ENCODE peak calls at places on chromosomes 16 and 17, in five cellular contexts. E is stimulated activated CD8-positive, alpha-beta memory T cell treated with anti-CD3 and anti-CD28 coated beads, Interleukin-12 subunit alpha, Interleukin-12 subunit beta, amount 100 ng/mL, for 1 hour; P is colonic mucosa; C is cerebellar cortex; V is hepatocyte. J is an unnamed sample.

GRCh38 chr16:83137894-83138293 is 511.1 kb downstream of the CDH13 start:
- DNase-seq in E (no peak), C (no peak), V (no peak), P (no peak), J (no peak)

GRCh38 chr17:79991140-79991923 is 44.3 kb downstream of the TBC1D16 start:
- DNase-seq in E (peak), C (peak), V (peak), P (peak), J (peak)

GRCh38 chr16:87431926-87432325 is 39.8 kb downstream of the MAP1LC3B start:
- DNase-seq in E (no peak), C (no peak), V (peak), P (no peak), J (no peak)

GRCh38 chr16:24918641-24919040 is 72.9 kb downstream of the SLC5A11 start:
- DNase-seq in C (no peak), P (no peak), V (no peak), E (no peak), J (no peak)

GRCh38 chr16:27315333-27316037 is 1.7 kb downstream of the IL4R start:
- DNase-seq in C (no peak), P (peak), E (no peak), V (peak), J (peak)

GRCh38 chr17:78232774-78233173 is 1.3 kb downstream of the TMEM235 start:
- DNase-seq in C (no peak), E (no peak), P (no peak), V (no peak), J (no peak)

GRCh38 chr16:66386629-66387622 is 20.4 kb downstream of the CDH5 start:
- DNase-seq in P (no peak), C (no peak), E (no peak), V (no peak), J (peak)

GRCh38 chr17:8300629-8301242 is 5.5 kb upstream of the SLC25A35 start:
- DNase-seq in C (peak), V (peak), E (peak), P (peak), J (peak)

GRCh38 chr17:74157366-74157765 is 46.1 kb upstream of the RPL38 start:
- DNase-seq in E (no peak), P (no peak), C (no peak), V (no peak), J (no peak)

GRCh38 chr17:73787721-73788051 is 143.4 kb upstream of the SDK2 start:
- DNase-seq in C (no peak), V (no peak), P (no peak), E (no peak), J (no peak)

GRCh38 chr17:31401456-31402254 is 10.2 kb downstream of the RAB11FIP4 start:
- DNase-seq in P (no peak), V (no peak), E (no peak), C (peak), J (no peak)

GRCh38 chr17:80737106-80738019 is 192.7 kb downstream of the RPTOR start:
- DNase-seq in E (no peak), V (no peak), P (no peak), C (no peak), J (no peak)

GRCh38 chr16:2981177-2981898 is 1.1 kb upstream of the PKMYT1 start:
- DNase-seq in C (no peak), V (no peak), P (peak), E (no peak), J (peak)

GRCh38 chr16:50458694-50459271 is 89.4 kb upstream of the NKD1 start:
- DNase-seq in E (no peak), P (no peak), C (no peak), V (no peak), J (no peak)

GRCh38 chr17:4785311-4786110 is 653 bp downstream of the VMO1 start:
- DNase-seq in C (no peak), V (no peak), E (no peak), P (no peak), J (no peak)

GRCh38 chr17:27247071-27247957 is 46.6 kb upstream of the WSB1 start:
- DNase-seq in E (no peak), C (peak), V (peak), P (peak), J (peak)

GRCh38 chr16:53745126-53745525 is 41.2 kb downstream of the FTO start:
- DNase-seq in C (no peak), V (no peak), E (no peak), P (no peak), J (no peak)

GRCh38 chr17:16286947-16287562 is 66.2 kb downstream of the CENPV start:
- DNase-seq in E (no peak), C (no peak), P (no peak), V (no peak), J (no peak)

GRCh38 chr17:4504188-4504587 is 5.5 kb downstream of the SPNS2 start:
- DNase-seq in V (no peak), E (no peak), P (no peak), C (no peak), J (no peak)

GRCh38 chr16:9836118-9836736 is 346.0 kb downstream of the GRIN2A start:
- DNase-seq in C (no peak), P (no peak), V (peak), E (no peak), J (peak)

GRCh38 chr16:819336-819735 is 18.8 kb upstream of the GNG13 start:
- DNase-seq in P (no peak), C (no peak), E (peak), V (no peak), J (no peak)

GRCh38 chr17:74045608-74046007 is 157.9 kb upstream of the RPL38 start:
- DNase-seq in C (no peak), V (peak), E (no peak), P (no peak), J (no peak)

GRCh38 chr17:76161619-76162222 is 20.7 kb upstream of the FOXJ1 start:
- DNase-seq in V (no peak), C (no peak), E (no peak), P (no peak), J (peak)

GRCh38 chr16:15507299-15507958 is 73.0 kb downstream of the BMERB1 start:
- DNase-seq in V (no peak), P (no peak), E (no peak), C (no peak), J (no peak)

GRCh38 chr16:82088483-82088882 is 53.4 kb downstream of the HSD17B2 start:
- DNase-seq in V (no peak), E (no peak), C (no peak), P (no peak), J (no peak)

GRCh38 chr17:37693328-37693727 is 50.1 kb upstream of the DDX52 start:
- DNase-seq in E (no peak), P (no peak), C (no peak), V (no peak), J (no peak)

GRCh38 chr16:75774197-75774596 is 47.9 kb upstream of the CPHXL start:
- DNase-seq in V (no peak), C (no peak), P (no peak), E (no peak), J (no peak)

GRCh38 chr16:68444058-68444657 is 4.2 kb downstream of the SMPD3 start:
- DNase-seq in E (no peak), P (peak), V (peak), C (no peak), J (peak)

GRCh38 chr16:26772503-26772902 is 294.2 kb upstream of the C16orf82 start:
- DNase-seq in E (no peak), P (no peak), C (no peak), V (no peak), J (no peak)

GRCh38 chr16:55294947-55295346 is 29.1 kb upstream of the IRX6 start:
- DNase-seq in V (peak), E (no peak), C (no peak), P (no peak), J (no peak)

GRCh38 chr17:20955437-20956323 is 87.1 kb downstream of the USP22 start:
- DNase-seq in V (peak), C (no peak), P (peak), E (no peak), J (peak)

J was measured in small intestine.